ENCODE peak calls at places on chromosomes 1 and 21, in seven cellular contexts. One of them, this sample, is unnamed.

GRCh38 chr1:176843352-176844297 is 320.9 kb downstream of the ASTN1 start:
- DNase-seq in BE2C: peak; percentile 48
- DNase-seq in A673: peak; percentile 65
- DNase-seq in small intestine: no peak
- DNase-seq in psoas muscle: peak; percentile 13
- DNase-seq in neuronal stem cell: peak; percentile 43
- DNase-seq in effector memory CD4-positive, alpha-beta T cell: no peak
- DNase-seq in this sample: peak; percentile 10

GRCh38 chr21:36557316-36557715 is 77.4 kb upstream of the CLDN14 start:
- DNase-seq in neuronal stem cell: no peak
- DNase-seq in effector memory CD4-positive, alpha-beta T cell: no peak
- DNase-seq in small intestine: no peak
- DNase-seq in A673: no peak
- DNase-seq in BE2C: no peak
- DNase-seq in psoas muscle: no peak
- DNase-seq in this sample: no peak

GRCh38 chr21:41899431-41900202 is 20.5 kb upstream of the PRDM15 start:
- DNase-seq in A673: no peak
- DNase-seq in neuronal stem cell: no peak
- DNase-seq in BE2C: no peak
- DNase-seq in small intestine: no peak
- DNase-seq in effector memory CD4-positive, alpha-beta T cell: no peak
- DNase-seq in psoas muscle: no peak
- DNase-seq in this sample: no peak

GRCh38 chr21:37367301-37367757 is 756 bp downstream of the DYRK1A start:
- DNase-seq in BE2C: peak; percentile 11
- DNase-seq in small intestine: no peak
- DNase-seq in A673: no peak
- DNase-seq in effector memory CD4-positive, alpha-beta T cell: no peak
- DNase-seq in psoas muscle: no peak
- DNase-seq in neuronal stem cell: no peak
- DNase-seq in this sample: no peak

GRCh38 chr1:150567717-150568561 is 11.5 kb downstream of the MCL1 start:
- DNase-seq in psoas muscle: peak; percentile 82
- DNase-seq in small intestine: peak; percentile 81
- DNase-seq in BE2C: peak; percentile 85
- DNase-seq in A673: peak; percentile 45
- DNase-seq in neuronal stem cell: peak; percentile 83
- DNase-seq in effector memory CD4-positive, alpha-beta T cell: no peak
- DNase-seq in this sample: peak; percentile 81

GRCh38 chr1:162193815-162194214 is 124.3 kb downstream of the NOS1AP start:
- DNase-seq in effector memory CD4-positive, alpha-beta T cell: no peak
- DNase-seq in psoas muscle: no peak
- DNase-seq in small intestine: no peak
- DNase-seq in BE2C: peak; percentile 53
- DNase-seq in A673: no peak
- DNase-seq in neuronal stem cell: no peak
- DNase-seq in this sample: no peak

GRCh38 chr1:168686666-168687065 is 42.3 kb downstream of the DPT start:
- DNase-seq in BE2C: no peak
- DNase-seq in psoas muscle: no peak
- DNase-seq in effector memory CD4-positive, alpha-beta T cell: no peak
- DNase-seq in neuronal stem cell: no peak
- DNase-seq in small intestine: no peak
- DNase-seq in A673: no peak
- DNase-seq in this sample: no peak

GRCh38 chr1:163230827-163231226 is 28.1 kb upstream of the RGS5 start:
- DNase-seq in effector memory CD4-positive, alpha-beta T cell: no peak
- DNase-seq in psoas muscle: no peak
- DNase-seq in BE2C: no peak
- DNase-seq in neuronal stem cell: no peak
- DNase-seq in small intestine: no peak
- DNase-seq in A673: no peak
- DNase-seq in this sample: no peak

GRCh38 chr1:184748767-184749166 is 5.9 kb downstream of the EDEM3 start:
- DNase-seq in effector memory CD4-positive, alpha-beta T cell: no peak
- DNase-seq in BE2C: no peak
- DNase-seq in A673: no peak
- DNase-seq in small intestine: no peak
- DNase-seq in psoas muscle: no peak
- DNase-seq in neuronal stem cell: no peak
- DNase-seq in this sample: no peak

GRCh38 chr1:39808784-39809517 is 20.3 kb upstream of the BMP8B start:
- DNase-seq in BE2C: no peak
- DNase-seq in small intestine: no peak
- DNase-seq in neuronal stem cell: no peak
- DNase-seq in psoas muscle: no peak
- DNase-seq in effector memory CD4-positive, alpha-beta T cell: no peak
- DNase-seq in A673: no peak
- DNase-seq in this sample: no peak

GRCh38 chr1:203057831-203058673 is 27.8 kb downstream of the MYOG start:
- DNase-seq in small intestine: peak; percentile 19
- DNase-seq in effector memory CD4-positive, alpha-beta T cell: no peak
- DNase-seq in psoas muscle: no peak
- DNase-seq in neuronal stem cell: no peak
- DNase-seq in BE2C: peak; percentile 54
- DNase-seq in A673: peak; percentile 19
- DNase-seq in this sample: no peak

GRCh38 chr1:43373034-43373940 is 5.5 kb upstream of the ELOVL1 start:
- DNase-seq in small intestine: peak; percentile 47
- DNase-seq in A673: no peak
- DNase-seq in effector memory CD4-positive, alpha-beta T cell: no peak
- DNase-seq in psoas muscle: no peak
- DNase-seq in neuronal stem cell: no peak
- DNase-seq in BE2C: no peak
- DNase-seq in this sample: no peak

GRCh38 chr1:38598118-38598517 is 261.5 kb downstream of the RRAGC start:
- DNase-seq in neuronal stem cell: no peak
- DNase-seq in effector memory CD4-positive, alpha-beta T cell: no peak
- DNase-seq in small intestine: no peak
- DNase-seq in A673: no peak
- DNase-seq in BE2C: no peak
- DNase-seq in psoas muscle: no peak
- DNase-seq in this sample: no peak

GRCh38 chr1:51070640-51071039 is 31.4 kb upstream of the C1orf185 start:
- DNase-seq in psoas muscle: no peak
- DNase-seq in small intestine: no peak
- DNase-seq in A673: no peak
- DNase-seq in neuronal stem cell: no peak
- DNase-seq in effector memory CD4-positive, alpha-beta T cell: no peak
- DNase-seq in BE2C: no peak
- DNase-seq in this sample: no peak

GRCh38 chr1:89939693-89940438 is 55.0 kb upstream of the ZNF326 start:
- DNase-seq in effector memory CD4-positive, alpha-beta T cell: no peak
- DNase-seq in neuronal stem cell: no peak
- DNase-seq in small intestine: no peak
- DNase-seq in BE2C: no peak
- DNase-seq in A673: no peak
- DNase-seq in psoas muscle: no peak
- DNase-seq in this sample: no peak

GRCh38 chr1:53043271-53043670 is 18.7 kb upstream of the PODN start:
- DNase-seq in effector memory CD4-positive, alpha-beta T cell: no peak
- DNase-seq in psoas muscle: no peak
- DNase-seq in BE2C: no peak
- DNase-seq in small intestine: no peak
- DNase-seq in A673: no peak
- DNase-seq in neuronal stem cell: no peak
- DNase-seq in this sample: no peak

GRCh38 chr1:172719694-172720138 is 60.8 kb downstream of the FASLG start:
- DNase-seq in psoas muscle: no peak
- DNase-seq in BE2C: no peak
- DNase-seq in effector memory CD4-positive, alpha-beta T cell: no peak
- DNase-seq in neuronal stem cell: peak; percentile 39
- DNase-seq in small intestine: peak; percentile 55
- DNase-seq in A673: peak; percentile 49
- DNase-seq in this sample: peak; percentile 59

GRCh38 chr1:218382261-218382660 is 37.1 kb downstream of the TGFB2 start:
- DNase-seq in effector memory CD4-positive, alpha-beta T cell: no peak
- DNase-seq in BE2C: no peak
- DNase-seq in psoas muscle: no peak
- DNase-seq in small intestine: no peak
- DNase-seq in neuronal stem cell: no peak
- DNase-seq in A673: no peak
- DNase-seq in this sample: no peak

GRCh38 chr21:42157606-42158310 is 61.2 kb upstream of the ABCG1 start:
- DNase-seq in neuronal stem cell: no peak
- DNase-seq in small intestine: no peak
- DNase-seq in A673: no peak
- DNase-seq in BE2C: no peak
- DNase-seq in effector memory CD4-positive, alpha-beta T cell: no peak
- DNase-seq in psoas muscle: no peak
- DNase-seq in this sample: no peak

GRCh38 chr21:35428489-35428888 is 379.4 kb upstream of the RUNX1 start:
- DNase-seq in psoas muscle: peak; percentile 34
- DNase-seq in small intestine: no peak
- DNase-seq in BE2C: no peak
- DNase-seq in A673: no peak
- DNase-seq in effector memory CD4-positive, alpha-beta T cell: no peak
- DNase-seq in neuronal stem cell: no peak
- DNase-seq in this sample: no peak

GRCh38 chr1:211703812-211704566 is 28.6 kb upstream of the NEK2 start:
- DNase-seq in neuronal stem cell: no peak
- DNase-seq in effector memory CD4-positive, alpha-beta T cell: no peak
- DNase-seq in psoas muscle: no peak
- DNase-seq in small intestine: no peak
- DNase-seq in BE2C: no peak
- DNase-seq in A673: no peak
- DNase-seq in this sample: no peak

GRCh38 chr1:59973719-59974118 is 47.1 kb upstream of the CYP2J2 start:
- DNase-seq in neuronal stem cell: no peak
- DNase-seq in A673: no peak
- DNase-seq in psoas muscle: no peak
- DNase-seq in effector memory CD4-positive, alpha-beta T cell: no peak
- DNase-seq in BE2C: no peak
- DNase-seq in small intestine: no peak
- DNase-seq in this sample: no peak

GRCh38 chr1:59967780-59968179 is 41.2 kb upstream of the CYP2J2 start:
- DNase-seq in psoas muscle: no peak
- DNase-seq in A673: no peak
- DNase-seq in effector memory CD4-positive, alpha-beta T cell: no peak
- DNase-seq in neuronal stem cell: no peak
- DNase-seq in BE2C: no peak
- DNase-seq in small intestine: no peak
- DNase-seq in this sample: no peak

GRCh38 chr1:59972216-59972924 is 45.8 kb upstream of the CYP2J2 start:
- DNase-seq in A673: no peak
- DNase-seq in effector memory CD4-positive, alpha-beta T cell: no peak
- DNase-seq in BE2C: peak; percentile 9
- DNase-seq in psoas muscle: no peak
- DNase-seq in neuronal stem cell: no peak
- DNase-seq in small intestine: no peak
- DNase-seq in this sample: no peak

GRCh38 chr1:59967141-59967697 is 40.6 kb upstream of the CYP2J2 start:
- DNase-seq in neuronal stem cell: no peak
- DNase-seq in BE2C: peak; percentile 67
- DNase-seq in effector memory CD4-positive, alpha-beta T cell: no peak
- DNase-seq in A673: no peak
- DNase-seq in psoas muscle: no peak
- DNase-seq in small intestine: no peak
- DNase-seq in this sample: no peak

GRCh38 chr1:59971464-59971911 is 44.9 kb upstream of the CYP2J2 start:
- DNase-seq in effector memory CD4-positive, alpha-beta T cell: no peak
- DNase-seq in neuronal stem cell: peak; percentile 70
- DNase-seq in A673: peak; percentile 85
- DNase-seq in BE2C: peak; percentile 67
- DNase-seq in small intestine: peak; percentile 73
- DNase-seq in psoas muscle: peak; percentile 62
- DNase-seq in this sample: peak; percentile 85
- H3K4me3 ChIP-seq in effector memory CD4-positive, alpha-beta T cell: no peak overlapping the region
- H3K4me3 ChIP-seq in neuronal stem cell: no peak overlapping the region
- H3K4me3 ChIP-seq in A673: no peak overlapping the region
- H3K4me3 ChIP-seq in BE2C: peak overlapping the region; percentile 24
- H3K4me3 ChIP-seq in small intestine: no peak overlapping the region
- H3K4me3 ChIP-seq in psoas muscle: no peak overlapping the region
- H3K4me3 ChIP-seq in this sample: peak overlapping the region; percentile 16

DNA sequence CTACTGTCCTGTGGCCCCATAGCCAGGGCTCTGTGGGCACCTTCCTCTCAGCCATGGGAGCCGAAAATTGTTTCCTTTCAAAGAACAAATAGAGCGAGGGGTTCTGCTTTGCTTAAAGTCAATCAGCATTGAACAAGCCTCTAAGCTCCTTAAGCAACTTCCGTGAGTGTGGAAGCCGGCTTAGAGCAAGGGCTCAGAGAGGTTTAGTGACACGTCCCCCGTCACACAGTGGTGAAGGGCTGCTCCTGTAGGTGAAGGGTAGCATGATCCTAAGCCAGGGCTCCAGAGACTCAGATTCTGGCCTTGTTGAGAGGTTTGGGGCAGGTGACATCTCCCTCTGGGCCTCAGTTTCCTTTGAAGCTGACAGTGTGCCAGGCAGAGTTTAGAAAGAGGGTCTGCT is 94.0 kb upstream of the WNT4 start:
- DNase-seq in small intestine: no peak
- DNase-seq in effector memory CD4-positive, alpha-beta T cell: no peak
- DNase-seq in A673: no peak
- DNase-seq in psoas muscle: no peak
- DNase-seq in neuronal stem cell: no peak
- DNase-seq in BE2C: no peak
- DNase-seq in this sample: no peak
- H3K27me3 ChIP-seq in small intestine: peaks cover 3% of the 10 kb centered on the region
- H3K27me3 ChIP-seq in effector memory CD4-positive, alpha-beta T cell: no peaks in the 10 kb centered on the region
- H3K27me3 ChIP-seq in A673: peaks cover 21% of the 10 kb centered on the region
- H3K27me3 ChIP-seq in psoas muscle: no peaks in the 10 kb centered on the region
- H3K27me3 ChIP-seq in neuronal stem cell: no peaks in the 10 kb centered on the region
- H3K27me3 ChIP-seq in BE2C: no peaks in the 10 kb centered on the region
- H3K27me3 ChIP-seq in this sample: no peaks in the 10 kb centered on the region

DNA sequence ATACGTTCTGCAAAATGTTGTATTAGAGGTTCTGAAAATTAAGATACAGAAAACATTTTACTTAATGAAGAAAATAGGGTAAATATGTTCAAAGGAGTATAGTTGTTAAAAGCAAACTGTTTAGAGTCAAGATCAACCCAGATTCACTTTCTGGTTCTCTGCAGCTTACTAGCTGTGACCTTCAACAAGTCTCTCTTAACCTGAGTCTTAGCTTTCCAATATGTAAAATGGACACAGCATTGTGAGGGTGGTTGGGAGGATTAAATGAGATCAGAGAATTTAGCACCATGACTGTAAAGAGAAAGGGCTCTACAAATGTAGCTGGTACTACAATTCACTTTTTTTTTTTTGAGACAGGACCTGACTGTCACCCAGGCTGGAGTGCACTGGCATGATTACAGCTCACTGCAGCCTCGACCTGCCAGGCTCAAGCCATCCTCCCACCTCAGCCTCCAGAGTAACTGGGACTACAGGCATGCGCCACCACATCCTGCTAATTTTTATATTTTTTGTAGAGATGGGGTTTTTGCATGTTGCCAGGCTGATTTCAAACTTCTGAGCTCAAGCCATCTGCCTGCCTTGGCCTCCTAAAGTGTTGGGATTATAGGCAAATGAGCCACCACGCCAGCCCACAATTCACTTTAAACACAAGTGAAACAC is 43.9 kb downstream of the ATP1A1 start:
- DNase-seq in BE2C: no peak
- DNase-seq in effector memory CD4-positive, alpha-beta T cell: no peak
- DNase-seq in psoas muscle: no peak
- DNase-seq in neuronal stem cell: no peak
- DNase-seq in A673: no peak
- DNase-seq in small intestine: no peak
- DNase-seq in this sample: no peak
- H3K4me3 ChIP-seq in BE2C: no peak overlapping the region
- H3K4me3 ChIP-seq in effector memory CD4-positive, alpha-beta T cell: no peak overlapping the region
- H3K4me3 ChIP-seq in psoas muscle: peak overlapping the region; percentile 83
- H3K4me3 ChIP-seq in neuronal stem cell: no peak overlapping the region
- H3K4me3 ChIP-seq in A673: no peak overlapping the region
- H3K4me3 ChIP-seq in small intestine: no peak overlapping the region
- H3K4me3 ChIP-seq in this sample: no peak overlapping the region

GRCh38 chr1:25875154-25875855 is at the start of gene PAQR7:
- DNase-seq in neuronal stem cell: peak; percentile 70
- DNase-seq in effector memory CD4-positive, alpha-beta T cell: peak; percentile 44
- DNase-seq in A673: peak; percentile 62
- DNase-seq in psoas muscle: peak; percentile 79
- DNase-seq in small intestine: peak; percentile 82
- DNase-seq in BE2C: peak; percentile 70
- DNase-seq in this sample: peak; percentile 96
- H3K27me3 ChIP-seq in neuronal stem cell: no peaks in the 10 kb centered on the region
- H3K27me3 ChIP-seq in effector memory CD4-positive, alpha-beta T cell: no peaks in the 10 kb centered on the region
- H3K27me3 ChIP-seq in A673: no peaks in the 10 kb centered on the region
- H3K27me3 ChIP-seq in psoas muscle: no peaks in the 10 kb centered on the region
- H3K27me3 ChIP-seq in small intestine: no peaks in the 10 kb centered on the region
- H3K27me3 ChIP-seq in BE2C: no peaks in the 10 kb centered on the region
- H3K27me3 ChIP-seq in this sample: peaks cover 2% of the 10 kb centered on the region